ENCODE peak calls at places on chromosomes 5 and 9, in four cellular contexts. X is activated CD4-positive, alpha-beta T cell treated with anti-CD3 and anti-CD28 coated beads, Interleukin-2, amount 50 U/mL, for 4 hours; E is memory B cell; N is colonic mucosa. K is an unnamed sample.

GRCh38 chr5:137666109-137666850 is 69.6 kb downstream of the KLHL3 start:
- DNase-seq in X (peak; percentile 2), E (no peak), N (no peak), K (peak; percentile 43)

GRCh38 chr9:93678199-93679019 is 102.0 kb downstream of the PHF2 start:
- DNase-seq in X (no peak), E (no peak), N (peak; percentile 14), K (no peak)

GRCh38 chr9:107090218-107090617 is 192.9 kb upstream of the RAD23B start:
- DNase-seq in X (no peak), E (no peak), N (no peak), K (no peak)

GRCh38 chr5:81852277-81853004 is 101.5 kb upstream of the SSBP2 start:
- DNase-seq in X (no peak), E (peak; percentile 18), N (peak; percentile 22), K (no peak)

GRCh38 chr5:17248999-17249634 is 31.7 kb downstream of the BASP1 start:
- DNase-seq in X (no peak), E (no peak), N (no peak), K (no peak)

GRCh38 chr9:129697111-129697955 is 31.9 kb downstream of the PRRX2 start:
- DNase-seq in X (peak; percentile 43), E (no peak), N (peak; percentile 43), K (no peak)

GRCh38 chr9:127876026-127876763 is 1.3 kb downstream of the AK1 start:
- DNase-seq in X (no peak), E (no peak), N (peak; percentile 74), K (no peak)

GRCh38 chr9:106868565-106868964 is 5.6 kb downstream of the ZNF462 start:
- DNase-seq in X (no peak), E (no peak), N (no peak), K (no peak)

GRCh38 chr5:130386155-130386554 is 481.9 kb downstream of the CHSY3 start:
- DNase-seq in X (no peak), E (no peak), N (no peak), K (no peak)

GRCh38 chr9:109968702-109969450 is 188.9 kb downstream of the PALM2AKAP2 start:
- DNase-seq in X (no peak), E (no peak), N (no peak), K (no peak)

GRCh38 chr9:114304416-114305188 is 18.3 kb upstream of the ORM1 start:
- DNase-seq in X (no peak), E (peak; percentile 7), N (peak; percentile 15), K (no peak)

GRCh38 chr9:124558777-124559470 is 51.7 kb upstream of the NR5A1 start:
- DNase-seq in X (no peak), E (no peak), N (no peak), K (no peak)

GRCh38 chr5:112097768-112098167 is 321.3 kb downstream of the EPB41L4A start:
- DNase-seq in X (no peak), E (no peak), N (no peak), K (no peak)

GRCh38 chr5:148697177-148697820 is 43.0 kb upstream of the HTR4 start:
- DNase-seq in X (no peak), E (no peak), N (no peak), K (no peak)

GRCh38 chr9:129381481-129381957 is 203.5 kb upstream of the IER5L start:
- DNase-seq in X (no peak), E (no peak), N (no peak), K (no peak)

GRCh38 chr9:108612510-108612909 is 243.3 kb downstream of the ACTL7B start:
- DNase-seq in X (no peak), E (no peak), N (no peak), K (no peak)

GRCh38 chr5:32805966-32806626 is 95.0 kb downstream of the NPR3 start:
- DNase-seq in X (no peak), E (no peak), N (no peak), K (no peak)

GRCh38 chr5:129243058-129243457 is 148.5 kb downstream of the ISOC1 start:
- DNase-seq in X (no peak), E (no peak), N (no peak), K (no peak)

GRCh38 chr5:149217802-149218153 is 53.9 kb upstream of the AFAP1L1 start:
- DNase-seq in X (no peak), E (no peak), N (no peak), K (no peak)

GRCh38 chr5:14109041-14109747 is 33.9 kb upstream of the TRIO start:
- DNase-seq in X (no peak), E (no peak), N (peak; percentile 22), K (peak; percentile 37)

GRCh38 chr5:151622367-151623097 is 31.4 kb upstream of the FAT2 start:
- DNase-seq in X (no peak), E (no peak), N (no peak), K (no peak)

GRCh38 chr5:143352691-143353090 is 50.8 kb downstream of the NR3C1 start:
- DNase-seq in X (peak; percentile 5), E (no peak), N (no peak), K (no peak)